ENCODE peak calls at places on chromosomes 3 and 15, in ten cellular contexts. M is spleen; J is lung; H is left ventricle myocardium inferior; C is CD8-positive, alpha-beta memory T cell; L is lower lobe of right lung; G is sigmoid colon; X is BE2C; Y is fibroblast of lung; W is cardiac muscle cell. U is an unnamed sample. For H3K4me1, the result is how much of the 10 kb centered on the place peaks cover.

GRCh38 chr15:94293411-94294402 is 62.3 kb downstream of the MCTP2 start:
- DNase-seq in M (no peak), J (no peak), H (no peak), C (no peak), L (no peak), G (no peak), X (no peak), Y (peak), W (no peak), U (no peak)

GRCh38 chr15:57089815-57090214 is 171.4 kb downstream of the TCF12 start:
- DNase-seq in M (no peak), J (no peak), H (no peak), C (no peak), L (no peak), G (no peak), X (no peak), Y (no peak), W (no peak), U (no peak)

GRCh38 chr15:74889390-74889881 is 406 bp upstream of the MPI start:
- DNase-seq in M (peak), J (no peak), H (peak), C (no peak), L (peak), G (peak), X (no peak), Y (peak), W (peak), U (peak)

GRCh38 chr15:101255615-101256350 is 3.9 kb upstream of the CHSY1 start:
- DNase-seq in M (no peak), J (no peak), H (no peak), C (no peak), L (no peak), G (no peak), X (peak), Y (peak), W (peak), U (peak)

GRCh38 chr15:40407343-40407990 is 1.9 kb downstream of the IVD start:
- DNase-seq in M (no peak), J (no peak), H (no peak), C (no peak), L (no peak), G (no peak), X (no peak), Y (no peak), W (no peak), U (no peak)

GRCh38 chr3:98945006-98945626 is 43.6 kb upstream of the DCBLD2 start:
- DNase-seq in M (no peak), J (no peak), H (no peak), C (no peak), L (no peak), G (no peak), X (no peak), Y (peak), W (peak), U (no peak)

GRCh38 chr3:28940530-28940929 is 340.3 kb upstream of the RBMS3 start:
- DNase-seq in M (no peak), J (no peak), H (no peak), C (no peak), L (no peak), G (no peak), X (no peak), Y (peak), W (peak), U (peak)

GRCh38 chr3:43995929-43996378 is 245.7 kb upstream of the TOPAZ1 start:
- DNase-seq in M (no peak), J (no peak), H (no peak), C (no peak), L (no peak), G (no peak), X (no peak), Y (no peak), W (no peak), U (no peak)

GRCh38 chr3:480070-480469 is 283.5 kb downstream of the CHL1 start:
- DNase-seq in M (no peak), J (no peak), H (no peak), C (no peak), L (no peak), G (no peak), X (no peak), Y (no peak), W (no peak), U (no peak)

DNA sequence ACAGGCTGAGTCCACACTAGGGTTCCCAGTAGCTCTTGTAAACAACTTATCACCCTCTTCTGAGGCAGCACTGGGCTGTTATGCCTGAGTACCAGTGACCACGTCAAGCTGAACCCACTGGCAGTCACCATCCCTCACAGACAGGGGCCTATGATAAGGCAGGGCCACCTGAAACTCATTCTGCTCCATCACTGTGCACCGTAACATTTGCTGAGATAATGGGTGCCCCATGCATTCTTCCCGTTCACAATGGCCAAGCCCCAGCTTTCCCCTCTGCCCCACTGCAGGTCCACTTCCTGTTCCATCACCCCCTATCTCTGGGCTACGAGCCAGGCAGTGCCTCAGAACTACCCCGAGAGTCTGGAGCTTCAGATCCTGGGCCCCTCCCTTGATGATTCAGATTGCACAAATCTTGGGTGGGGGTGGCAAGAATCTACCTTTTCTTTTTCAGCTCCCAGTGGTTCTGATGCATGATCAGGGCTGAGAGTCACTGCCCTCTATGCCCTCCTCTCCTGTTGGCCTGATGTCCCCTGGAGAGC is 158.0 kb downstream of the RAB11A start:
- DNase-seq in M (no peak), J (no peak), H (no peak), C (no peak), L (no peak), G (no peak), X (no peak), Y (peak), W (peak), U (no peak)
- H3K4me3 ChIP-seq in M (no peak), J (no peak), H (no peak), C (no peak), L (no peak), G (no peak), X (no peak), Y (no peak), W (no peak), U (no peak)

GRCh38 chr3:127585813-127586165 is 4.7 kb downstream of the TPRA1 start:
- DNase-seq in M (no peak), J (no peak), H (no peak), C (no peak), L (no peak), G (no peak), X (no peak), Y (no peak), W (no peak), U (no peak)

GRCh38 chr3:127585163-127585812 is 5.2 kb downstream of the TPRA1 start:
- DNase-seq in M (no peak), J (no peak), H (no peak), C (no peak), L (no peak), G (no peak), X (no peak), Y (peak), W (peak), U (no peak)

GRCh38 chr3:127587876-127588275 is 2.7 kb downstream of the TPRA1 start:
- DNase-seq in M (no peak), J (no peak), H (no peak), C (no peak), L (no peak), G (no peak), X (no peak), Y (no peak), W (no peak), U (peak)

GRCh38 chr3:127588675-127589577 is 1.6 kb downstream of the TPRA1 start:
- DNase-seq in M (no peak), J (no peak), H (no peak), C (no peak), L (no peak), G (no peak), X (no peak), Y (peak), W (peak), U (no peak)

DNA sequence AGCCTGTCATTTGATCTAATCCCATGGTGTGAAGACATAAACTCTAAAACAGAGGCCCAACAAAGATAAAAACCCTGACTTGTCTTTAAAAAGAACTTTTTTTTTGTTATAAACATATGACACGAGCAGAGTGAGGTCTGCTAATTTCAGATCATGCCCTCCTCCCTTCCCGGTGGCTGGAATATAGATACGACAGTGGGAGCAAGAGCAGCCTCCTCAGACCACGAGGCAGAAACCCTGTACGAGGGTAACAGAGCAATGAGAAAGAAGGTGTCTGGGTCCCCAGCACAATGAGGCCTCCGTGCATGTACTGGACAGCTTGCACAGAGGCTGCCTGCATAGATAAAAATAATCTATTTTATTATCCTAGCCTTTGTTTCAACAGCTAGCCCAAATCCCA is 5.8 kb downstream of the TPRA1 start:
- DNase-seq in M (no peak), J (no peak), H (no peak), C (no peak), L (no peak), G (no peak), X (no peak), Y (no peak), W (no peak), U (no peak)
- H3K4me1 ChIP-seq in M (half or more), J (under half), H (half or more), C (under half), L (under half), G (under half), X (under half), Y (under half), W (under half), U (under half)

GRCh38 chr3:13877911-13878710 is 1.8 kb downstream of the WNT7A start:
- DNase-seq in M (no peak), J (no peak), H (no peak), C (no peak), L (no peak), G (no peak), X (no peak), Y (no peak), W (no peak), U (no peak)
- H3K4me3 ChIP-seq in M (peak), J (peak), H (peak), C (peak), L (peak), G (peak), X (no peak), Y (no peak), W (peak), U (peak)

GRCh38 chr15:92384391-92384790 is 9.3 kb upstream of the ST8SIA2 start:
- DNase-seq in M (no peak), J (no peak), H (no peak), C (no peak), L (no peak), G (no peak), X (no peak), Y (no peak), W (no peak), U (no peak)

GRCh38 chr15:92383528-92384326 is 10.0 kb upstream of the ST8SIA2 start:
- DNase-seq in M (no peak), J (no peak), H (no peak), C (no peak), L (no peak), G (no peak), X (peak), Y (no peak), W (peak), U (no peak)

DNA sequence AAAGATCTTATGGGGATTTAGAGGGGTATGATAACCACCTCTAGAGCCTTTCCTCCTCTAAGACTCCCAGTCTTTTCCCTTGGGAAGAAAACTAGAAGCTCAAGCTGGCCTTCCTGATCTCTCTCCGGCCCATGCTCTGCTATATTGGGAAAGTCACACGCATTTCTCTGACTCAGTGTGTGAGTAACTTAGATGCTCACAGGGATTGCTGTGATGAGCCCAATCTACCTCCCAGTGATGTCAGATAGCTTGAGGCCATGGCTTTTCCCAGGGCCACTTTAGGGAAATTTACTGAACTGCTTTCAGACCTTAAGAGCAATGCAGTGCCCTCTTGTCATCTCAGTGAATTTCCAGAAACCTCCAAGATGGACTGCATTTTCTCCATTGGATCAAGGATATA is 8.6 kb upstream of the ST8SIA2 start:
- DNase-seq in M (no peak), J (no peak), H (no peak), C (no peak), L (no peak), G (no peak), X (no peak), Y (peak), W (no peak), U (no peak)
- H3K4me1 ChIP-seq in M (under half), J (under half), H (under half), C (under half), L (under half), G (under half), X (under half), Y (under half), W (under half), U (under half)

GRCh38 chr15:48370460-48370859 is 39.2 kb downstream of the DUT start:
- DNase-seq in M (no peak), J (no peak), H (no peak), C (no peak), L (no peak), G (no peak), X (no peak), Y (peak), W (peak), U (no peak)

GRCh38 chr15:48371550-48371949 is 40.3 kb downstream of the DUT start:
- DNase-seq in M (no peak), J (no peak), H (no peak), C (no peak), L (no peak), G (no peak), X (no peak), Y (no peak), W (no peak), U (no peak)

GRCh38 chr15:48373855-48374421 is 42.7 kb downstream of the DUT start:
- DNase-seq in M (no peak), J (no peak), H (peak), C (no peak), L (peak), G (peak), X (peak), Y (peak), W (peak), U (peak)

GRCh38 chr15:48374472-48374871 is 43.2 kb downstream of the DUT start:
- DNase-seq in M (no peak), J (no peak), H (no peak), C (no peak), L (no peak), G (no peak), X (no peak), Y (peak), W (peak), U (no peak)

DNA sequence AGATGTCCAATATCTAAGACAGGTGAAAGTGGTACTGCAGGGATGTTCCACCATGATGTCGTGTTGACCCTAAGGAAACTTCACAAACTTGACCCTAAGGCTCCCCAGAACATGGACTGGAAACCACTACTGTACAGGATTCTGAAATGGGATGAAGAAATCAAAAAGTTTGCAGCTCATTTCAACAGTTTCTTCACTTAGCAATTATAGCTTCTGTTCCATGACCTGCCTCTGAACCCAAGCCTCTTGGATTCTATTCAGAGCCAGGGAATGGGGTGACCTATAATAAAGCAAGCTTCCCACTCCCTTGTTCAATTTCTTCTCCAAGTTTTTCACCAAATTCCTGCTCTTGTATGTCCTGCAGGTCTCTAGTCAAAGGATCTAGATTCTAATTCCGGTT is 40.7 kb downstream of the DUT start:
- DNase-seq in M (no peak), J (no peak), H (no peak), C (no peak), L (no peak), G (no peak), X (no peak), Y (no peak), W (no peak), U (no peak)
- H3K4me3 ChIP-seq in M (no peak), J (no peak), H (no peak), C (no peak), L (no peak), G (no peak), X (no peak), Y (no peak), W (no peak), U (no peak)

GRCh38 chr3:16179261-16179660 is 4.8 kb downstream of the GALNT15 start:
- DNase-seq in M (no peak), J (no peak), H (no peak), C (no peak), L (no peak), G (no peak), X (no peak), Y (no peak), W (no peak), U (no peak)

GRCh38 chr3:16181361-16181760 is 6.9 kb downstream of the GALNT15 start:
- DNase-seq in M (no peak), J (peak), H (peak), C (no peak), L (peak), G (peak), X (no peak), Y (no peak), W (peak), U (peak)

GRCh38 chr3:16180737-16181134 is 6.3 kb downstream of the GALNT15 start:
- DNase-seq in M (no peak), J (no peak), H (no peak), C (no peak), L (no peak), G (no peak), X (no peak), Y (no peak), W (no peak), U (no peak)

GRCh38 chr3:16178628-16178988 is 4.1 kb downstream of the GALNT15 start:
- DNase-seq in M (no peak), J (no peak), H (no peak), C (no peak), L (no peak), G (no peak), X (no peak), Y (no peak), W (no peak), U (no peak)

GRCh38 chr3:16179771-16180736 is 5.6 kb downstream of the GALNT15 start:
- DNase-seq in M (no peak), J (no peak), H (no peak), C (no peak), L (no peak), G (no peak), X (no peak), Y (peak), W (peak), U (no peak)
- H3K4me1 ChIP-seq in M (under half), J (under half), H (under half), C (under half), L (under half), G (under half), X (under half), Y (under half), W (under half), U (under half)

GRCh38 chr3:72998489-72998888 is 1.9 kb downstream of the PPP4R2 start:
- DNase-seq in M (no peak), J (no peak), H (no peak), C (no peak), L (no peak), G (no peak), X (no peak), Y (no peak), W (peak), U (no peak)
- H3K4me3 ChIP-seq in M (peak), J (no peak), H (peak), C (peak), L (peak), G (peak), X (peak), Y (peak), W (peak), U (peak)

GRCh38 chr3:147713234-147714133 is 304.3 kb downstream of the ZIC1 start:
- DNase-seq in M (no peak), J (no peak), H (no peak), C (no peak), L (no peak), G (no peak), X (no peak), Y (peak), W (no peak), U (no peak)
- H3K4me1 ChIP-seq in M (under half), J (under half), H (under half), C (under half), L (under half), G (under half), X (under half), Y (under half), W (under half), U (under half)

DNA sequence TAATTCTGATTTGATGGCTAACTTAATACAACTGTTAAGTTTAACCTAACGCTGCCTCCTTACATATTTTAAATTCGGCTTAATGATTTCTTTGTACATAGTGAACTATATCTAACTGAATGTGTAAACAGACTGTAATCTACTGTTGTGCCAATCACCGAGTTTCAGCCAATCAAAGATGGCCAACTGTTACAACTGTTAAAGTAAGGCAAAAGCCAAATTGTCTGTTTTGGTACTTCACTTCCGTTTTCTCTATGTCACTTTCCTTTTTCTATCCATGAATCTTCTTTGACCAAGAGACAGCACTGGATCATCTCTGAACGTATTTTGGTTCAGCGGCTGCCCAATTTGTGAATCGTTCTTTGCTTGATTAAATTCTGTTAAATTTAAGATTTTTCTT is 137.0 kb downstream of the LMLN start:
- DNase-seq in M (no peak), J (no peak), H (no peak), C (no peak), L (no peak), G (no peak), X (no peak), Y (no peak), W (no peak), U (no peak)
- H3K4me3 ChIP-seq in M (no peak), J (no peak), H (no peak), C (no peak), L (no peak), G (no peak), X (no peak), Y (no peak), W (no peak), U (no peak)

DNA sequence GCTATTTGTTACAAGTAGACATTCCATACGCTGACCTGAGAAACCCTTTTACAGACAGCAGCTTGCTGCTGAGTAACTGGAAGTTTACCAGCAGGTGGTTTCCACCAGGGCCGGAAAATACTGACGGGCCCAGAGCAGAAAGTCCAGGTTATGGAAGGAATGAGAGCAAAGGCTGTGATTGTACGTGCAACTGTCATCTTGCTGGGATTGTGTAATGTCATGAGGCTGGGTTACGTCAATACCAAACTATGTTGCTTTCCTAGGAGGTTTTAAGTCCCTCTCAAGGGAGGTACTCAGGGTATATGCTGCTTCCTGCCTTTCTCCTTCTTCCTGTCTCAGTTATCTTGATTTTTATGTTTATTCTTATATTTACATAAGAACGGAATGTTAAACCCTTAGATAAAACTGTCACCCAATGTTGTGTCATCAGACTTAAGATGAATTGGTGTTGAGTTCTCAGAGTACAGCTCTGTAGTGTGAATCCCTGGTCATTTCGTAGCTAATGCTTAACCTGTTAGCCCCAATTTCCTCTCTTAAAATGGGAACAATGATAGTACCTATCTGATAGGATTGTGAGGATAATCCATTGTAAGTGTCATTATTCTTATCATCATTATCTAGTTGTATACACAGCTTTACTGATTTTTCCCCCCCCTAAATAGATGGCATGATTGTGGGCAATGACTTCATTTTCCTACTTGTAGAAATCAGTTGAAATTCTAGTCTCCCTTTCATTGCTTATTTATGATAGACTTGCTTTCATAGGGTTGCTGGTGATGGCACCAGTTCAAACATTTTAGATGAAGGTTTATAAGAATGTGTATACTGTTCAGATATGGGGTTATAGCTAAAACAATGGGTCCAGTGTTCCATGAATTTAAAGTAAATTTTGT is 101.4 kb downstream of the FNDC3B start:
- DNase-seq in M (no peak), J (peak), H (no peak), C (no peak), L (no peak), G (peak), X (no peak), Y (peak), W (peak), U (no peak)
- H3K4me1 ChIP-seq in M (half or more), J (half or more), H (half or more), C (under half), L (half or more), G (half or more), X (under half), Y (under half), W (half or more), U (under half)

U was measured in right cardiac atrium.